ENCODE peak calls at places on chromosomes 7 and 10, in five cellular contexts. E is stimulated activated CD8-positive, alpha-beta memory T cell treated with anti-CD3 and anti-CD28 coated beads, Interleukin-2, amount 100 ng/mL, for 1 hour; B is Right ventricle myocardium superior; I is NCI-H1048; P is T-cell. Q is an unnamed sample.

GRCh38 chr10:123854003-123854402 is 37.6 kb downstream of the CPXM2 start:
- DNase-seq in E (no peak), P (no peak), B (no peak), I (no peak), Q (no peak)

GRCh38 chr10:85926986-85927385 is 439.6 kb downstream of the GRID1 start:
- DNase-seq in P (no peak), I (no peak), E (no peak), B (no peak), Q (no peak)

GRCh38 chr7:26188291-26188999 is 12.1 kb downstream of the HNRNPA2B1 start:
- DNase-seq in I (no peak), E (no peak), B (no peak), P (no peak), Q (no peak)

GRCh38 chr7:121793716-121794115 is 79.2 kb upstream of the PTPRZ1 start:
- DNase-seq in B (no peak), E (no peak), P (no peak), I (no peak), Q (no peak)

GRCh38 chr10:87503892-87504291 is 801 bp upstream of the MINPP1 start:
- DNase-seq in I (no peak), P (no peak), B (no peak), E (no peak), Q (no peak)

GRCh38 chr7:146701166-146701565 is 584.6 kb downstream of the CNTNAP2 start:
- DNase-seq in E (no peak), I (no peak), B (no peak), P (no peak), Q (no peak)

GRCh38 chr7:77935652-77936348 is 137.2 kb downstream of the PHTF2 start:
- DNase-seq in P (no peak), I (no peak), E (no peak), B (no peak), Q (no peak)

GRCh38 chr10:49690673-49691356 is 11.4 kb downstream of the C10orf53 start:
- DNase-seq in I (no peak), B (no peak), P (no peak), E (no peak), Q (no peak)

GRCh38 chr10:103007017-103007416 is 88.9 kb downstream of the CNNM2 start:
- DNase-seq in E (no peak), P (no peak), I (no peak), B (no peak), Q (no peak)

GRCh38 chr7:155987681-155988080 is 175.4 kb upstream of the SHH start:
- DNase-seq in B (no peak), I (no peak), P (no peak), E (no peak), Q (no peak)

GRCh38 chr10:87552248-87552914 is 47.7 kb downstream of the MINPP1 start:
- DNase-seq in E (no peak), B (no peak), I (no peak), P (no peak), Q (no peak)

GRCh38 chr7:2487586-2488271 is 11.5 kb upstream of the GRIFIN start:
- DNase-seq in E (no peak), P (no peak), I (no peak), B (peak; percentile 79), Q (no peak)

Q was measured in hypothalamus.